ENCODE peak calls at places on chromosome 20, in four cellular contexts. V is Daoy, Z is left colon, U is WTC11. O is an unnamed sample.

GRCh38 chr20:61186771-61187170 is 65.3 kb upstream of the CDH4 start:
- DNase-seq in V (no peak), Z (no peak), U (no peak), O (no peak)

GRCh38 chr20:34791289-34792020 is 34.0 kb downstream of the NCOA6 start:
- DNase-seq in V (no peak), Z (no peak), U (no peak), O (peak)

GRCh38 chr20:3836132-3836531 is 10.5 kb upstream of the MAVS start:
- DNase-seq in V (no peak), Z (no peak), U (no peak), O (no peak)

GRCh38 chr20:2210646-2211556 is 84.9 kb upstream of the TGM3 start:
- DNase-seq in V (peak), Z (peak), U (no peak), O (peak)

GRCh38 chr20:49561256-49561655 is 6.7 kb downstream of the PTGIS start:
- DNase-seq in V (no peak), Z (no peak), U (no peak), O (no peak)

GRCh38 chr20:51661609-51662178 is 106.5 kb downstream of the ATP9A start:
- DNase-seq in V (peak), Z (no peak), U (no peak), O (peak)

GRCh38 chr20:8385247-8385646 is 253.2 kb downstream of the PLCB1 start:
- DNase-seq in V (peak), Z (no peak), U (peak), O (peak)

GRCh38 chr20:2387180-2387577 is 6.5 kb downstream of the TGM6 start:
- DNase-seq in V (peak), Z (no peak), U (peak), O (no peak)

GRCh38 chr20:45892049-45892816 is 1.1 kb downstream of the CTSA start:
- DNase-seq in V (no peak), Z (no peak), U (no peak), O (peak)

GRCh38 chr20:52209154-52209571 is 17.6 kb upstream of the ZFP64 start:
- DNase-seq in V (no peak), Z (no peak), U (peak), O (no peak)

GRCh38 chr20:49344975-49345374 is 67.1 kb upstream of the ZNFX1 start:
- DNase-seq in V (peak), Z (peak), U (no peak), O (peak)

GRCh38 chr20:64145458-64146300 is 18.6 kb upstream of the MYT1 start:
- DNase-seq in V (no peak), Z (no peak), U (peak), O (no peak)

O was measured in MG63.